ENCODE peak calls at places on chromosomes 2 and 18, in six cellular contexts. J is G401, T is nephron progenitor cell, O is NCI-H69, W is activated gamma-delta T cell treated with Interleukin-2 at 50 U/mL for 16 hours, V is astrocyte of the hippocampus. G is an unnamed sample.

GRCh38 chr2:96596596-96596995 is 41.5 kb downstream of the KANSL3 start:
- DNase-seq in V (no peak), T (no peak), O (no peak), W (no peak), J (no peak), G (no peak)

GRCh38 chr18:55999641-56000040 is 411.6 kb upstream of the TCF4 start:
- DNase-seq in W (no peak), V (peak), J (no peak), O (no peak), T (no peak), G (peak)

GRCh38 chr2:69997296-69998184 is 36.1 kb upstream of the ASPRV1 start:
- DNase-seq in V (peak), T (no peak), O (no peak), J (no peak), W (no peak), G (no peak)

GRCh38 chr2:26450031-26450635 is 27.8 kb downstream of the OTOF start:
- DNase-seq in T (no peak), J (no peak), O (no peak), W (no peak), V (no peak), G (no peak)

GRCh38 chr2:53235836-53236582 is 531.6 kb upstream of the CHAC2 start:
- DNase-seq in J (no peak), T (peak), O (peak), W (no peak), V (peak), G (peak)

GRCh38 chr2:74646201-74646600 is 1.9 kb downstream of the M1AP start:
- DNase-seq in O (no peak), T (no peak), V (peak), W (no peak), J (no peak), G (no peak)

GRCh38 chr2:119766944-119767343 is 7.2 kb downstream of the PTPN4 start:
- DNase-seq in J (peak), T (no peak), W (no peak), V (no peak), O (no peak), G (no peak)

GRCh38 chr18:24876266-24876665 is 415.8 kb downstream of the HRH4 start:
- DNase-seq in J (no peak), V (no peak), T (no peak), W (no peak), O (no peak), G (no peak)

GRCh38 chr2:111118455-111119003 is 2.2 kb upstream of the BCL2L11 start:
- DNase-seq in T (peak), O (no peak), J (no peak), V (no peak), W (no peak), G (peak)

GRCh38 chr2:222952204-222952603 is 91.4 kb downstream of the ACSL3 start:
- DNase-seq in T (no peak), J (peak), O (peak), V (no peak), W (no peak), G (no peak)

GRCh38 chr2:222169346-222169745 is 129.5 kb downstream of the PAX3 start:
- DNase-seq in T (no peak), W (no peak), J (no peak), O (no peak), V (peak), G (no peak)

GRCh38 chr2:28612131-28612812 is 116.4 kb downstream of the PLB1 start:
- DNase-seq in W (no peak), J (no peak), V (no peak), O (no peak), T (no peak), G (peak)

GRCh38 chr2:88452151-88452851 is at the start of gene FOXI3:
- DNase-seq in O (peak), V (peak), T (peak), W (no peak), J (no peak), G (peak)

GRCh38 chr2:56185101-56185581 is 1.4 kb downstream of the CCDC85A start:
- DNase-seq in J (peak), V (peak), O (peak), T (peak), W (no peak), G (peak)